ENCODE peak calls at places on chromosomes 12 and 14, in four cellular contexts. X is HepG2, W is K562, M is GM12878. E is an unnamed sample.

GRCh38 chr14:53626771-53627170 is 329.9 kb downstream of the BMP4 start:
- DNase-seq in W (no peak), M (no peak), X (no peak), E (no peak)

GRCh38 chr12:52865090-52865944 is 16.5 kb upstream of the KRT78 start:
- DNase-seq in M (no peak), W (peak; percentile 75), X (peak; percentile 56), E (peak; percentile 85)

GRCh38 chr12:92503977-92504966 is 198.5 kb upstream of the PLEKHG7 start:
- DNase-seq in X (peak; percentile 45), W (no peak), M (no peak), E (no peak)

GRCh38 chr14:76698631-76699030 is 62.6 kb upstream of the VASH1 start:
- DNase-seq in M (no peak), X (no peak), W (no peak), E (no peak)

GRCh38 chr12:105705765-105706164 is 375.3 kb downstream of the C12orf75 start:
- DNase-seq in W (peak; percentile 25), M (no peak), X (peak; percentile 36), E (peak; percentile 43)

GRCh38 chr12:109069307-109070231 is 17.2 kb downstream of the USP30 start:
- DNase-seq in M (no peak), X (peak; percentile 64), W (no peak), E (no peak)

GRCh38 chr14:90281261-90281660 is 24.9 kb downstream of the PSMC1 start:
- DNase-seq in M (no peak), X (no peak), W (no peak), E (no peak)

GRCh38 chr14:105588236-105588860 is 62.0 kb downstream of the TMEM121 start:
- DNase-seq in W (no peak), M (no peak), X (no peak), E (no peak)

GRCh38 chr12:127774828-127775227 is 492.1 kb upstream of the TMEM132C start:
- DNase-seq in M (no peak), X (no peak), W (no peak), E (no peak)

GRCh38 chr14:31280132-31280870 is 72.7 kb upstream of the HECTD1 start:
- DNase-seq in W (no peak), X (peak; percentile 94), M (no peak), E (no peak)

GRCh38 chr12:85821759-85822158 is 14.4 kb downstream of the RASSF9 start:
- DNase-seq in X (peak; percentile 56), W (no peak), M (no peak), E (no peak)

GRCh38 chr14:96958057-96958456 is 160.9 kb downstream of the VRK1 start:
- DNase-seq in W (no peak), M (no peak), X (no peak), E (no peak)

GRCh38 chr14:29077916-29078315 is 311.3 kb downstream of the FOXG1 start:
- DNase-seq in W (no peak), X (no peak), M (no peak), E (no peak)

GRCh38 chr12:64450711-64451486 is 1.0 kb upstream of the TBK1 start:
- DNase-seq in X (peak; percentile 27), W (no peak), M (no peak), E (peak; percentile 13)

GRCh38 chr12:65960820-65961691 is 136.8 kb downstream of the HMGA2 start:
- DNase-seq in X (peak; percentile 91), M (no peak), W (no peak), E (no peak)

GRCh38 chr12:97464241-97465011 is 1.8 kb downstream of the RMST start:
- DNase-seq in W (no peak), M (no peak), X (no peak), E (no peak)

GRCh38 chr14:103362780-103363179 is 22.4 kb upstream of the MARK3 start:
- DNase-seq in X (no peak), M (no peak), W (no peak), E (no peak)

GRCh38 chr12:93766802-93767523 is 89.8 kb downstream of the CRADD start:
- DNase-seq in X (no peak), W (no peak), M (no peak), E (peak; percentile 34)

GRCh38 chr14:89388853-89389252 is 28.2 kb downstream of the FOXN3 start:
- DNase-seq in X (no peak), M (no peak), W (no peak), E (no peak)

GRCh38 chr12:64560395-64561301 is 49.6 kb upstream of the RASSF3 start:
- DNase-seq in X (no peak), W (no peak), M (no peak), E (peak; percentile 27)

GRCh38 chr12:55684761-55685370 is 22.8 kb downstream of the ITGA7 start:
- DNase-seq in W (no peak), X (no peak), M (no peak), E (no peak)
- TF ChIP-seq TARDBP in W (no peak), X (no peak), M (no peak), E (no peak)

DNA sequence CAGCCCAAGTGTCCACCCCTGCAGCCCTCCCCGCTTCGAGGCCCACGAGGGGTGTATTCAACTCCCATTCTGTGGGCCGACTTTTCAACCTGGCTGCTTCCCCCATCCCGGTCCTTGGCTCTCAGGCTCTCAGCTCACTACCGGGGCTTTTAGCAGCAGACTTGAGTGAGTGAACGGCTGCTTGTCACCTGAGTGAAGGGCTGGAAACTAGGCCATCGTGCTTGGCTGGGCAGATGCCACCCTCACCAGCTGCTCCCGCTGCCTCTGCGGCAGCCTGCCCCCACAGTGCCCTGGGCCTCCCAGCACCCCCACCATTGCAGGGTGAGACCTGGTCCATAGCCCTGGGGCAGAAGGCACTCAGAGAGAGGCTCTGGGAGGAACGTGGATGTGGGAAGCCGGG is 59.9 kb downstream of the SLC6A12 start:
- DNase-seq in X (no peak), M (no peak), W (no peak), E (no peak)
- TF ChIP-seq TARDBP in X (no peak), M (no peak), W (no peak), E (no peak)

GRCh38 chr12:7937867-7938506 is 2.0 kb upstream of the SLC2A3 start:
- DNase-seq in M (no peak), X (no peak), W (peak; percentile 24), E (no peak)

GRCh38 chr12:7935464-7935772 is 569 bp downstream of the SLC2A3 start:
- DNase-seq in M (no peak), W (no peak), X (no peak), E (no peak)

GRCh38 chr12:7934560-7935463 is 1.2 kb downstream of the SLC2A3 start:
- DNase-seq in M (no peak), X (no peak), W (no peak), E (no peak)

GRCh38 chr12:7934153-7934552 is 1.8 kb downstream of the SLC2A3 start:
- DNase-seq in M (no peak), W (peak; percentile 16), X (no peak), E (no peak)

GRCh38 chr12:7935773-7936581 is at the start of gene SLC2A3:
- DNase-seq in M (peak; percentile 65), X (peak; percentile 84), W (peak; percentile 74), E (peak; percentile 13)
- TF ChIP-seq TARDBP in M (no peak), X (no peak), W (no peak), E (no peak)

GRCh38 chr14:67940476-67940875 is 120.9 kb downstream of the RAD51B start:
- DNase-seq in W (no peak), X (peak; percentile 27), M (no peak), E (no peak)
- TF ChIP-seq TARDBP in W (no peak), X (no peak), M (no peak), E (no peak)

DNA sequence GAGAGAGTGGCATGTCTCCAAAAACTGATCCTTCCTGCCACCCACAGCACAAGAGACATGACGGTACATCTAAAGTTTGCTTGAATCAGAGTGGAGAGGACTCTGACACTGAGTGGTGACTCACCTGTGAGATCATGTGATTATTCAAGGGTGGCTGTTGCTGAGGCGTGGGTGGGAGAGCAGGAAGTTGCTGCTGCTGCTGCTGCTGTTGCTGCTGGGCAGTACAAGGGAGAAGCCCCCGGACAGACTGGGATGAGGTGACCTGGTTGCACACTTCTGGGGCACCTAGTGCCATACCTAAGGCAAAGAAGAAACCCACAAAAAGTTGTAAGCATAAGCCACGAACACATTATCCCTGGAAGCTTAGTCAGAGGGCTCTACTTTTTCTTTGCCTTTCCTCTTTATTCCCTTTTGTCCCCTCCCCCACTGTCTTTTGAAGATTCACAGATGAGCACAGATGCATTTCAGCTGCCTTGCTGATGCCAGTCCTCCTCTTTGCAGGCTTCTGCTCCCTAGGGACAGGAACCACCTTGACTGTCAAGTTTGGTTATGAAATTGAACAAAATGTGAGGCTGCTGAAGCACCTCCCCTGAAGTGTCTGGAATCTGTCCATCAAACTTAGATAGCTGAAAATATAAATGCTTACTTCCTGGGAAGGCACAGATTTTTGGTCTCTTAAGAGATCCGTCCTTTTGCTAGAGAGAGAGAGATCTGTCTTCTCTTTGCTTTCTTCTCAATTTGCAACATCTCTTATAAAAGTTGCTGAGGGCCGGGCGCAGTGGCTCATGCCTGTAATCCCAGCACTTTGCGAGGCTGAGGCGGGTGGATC is 29.5 kb upstream of the STAC3 start:
- DNase-seq in X (peak; percentile 84), W (peak; percentile 68), M (peak; percentile 74), E (no peak)
- TF ChIP-seq TARDBP in X (no peak), W (no peak), M (no peak), E (no peak)

DNA sequence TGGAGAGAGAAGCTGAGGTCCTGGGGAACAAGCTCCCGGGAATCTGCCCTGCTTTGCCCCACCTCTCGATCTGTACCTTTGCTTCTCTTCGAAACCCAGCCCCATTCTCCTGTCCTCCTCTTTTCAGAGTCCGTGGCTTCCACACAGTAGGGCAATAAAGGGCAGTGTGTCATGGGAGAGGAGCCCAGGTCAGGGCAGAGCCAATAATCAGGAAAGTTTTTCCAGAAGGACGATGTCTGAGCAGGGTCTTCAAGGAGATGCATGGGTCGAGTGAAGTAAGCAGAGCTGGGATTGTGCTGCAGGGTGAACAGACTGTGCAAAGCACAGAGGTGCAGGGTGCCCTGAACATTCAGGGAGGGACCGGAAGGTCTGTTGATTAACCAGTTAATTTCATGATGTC is 22.1 kb upstream of the SERPINA4 start:
- DNase-seq in M (no peak), X (no peak), W (no peak), E (no peak)
- TF ChIP-seq TARDBP in M (no peak), X (no peak), W (no peak), E (no peak)

GRCh38 chr14:57834961-57835360 is 30.9 kb downstream of the SLC35F4 start:
- DNase-seq in M (no peak), X (no peak), W (no peak), E (no peak)

GRCh38 chr14:57834001-57834598 is 31.8 kb downstream of the SLC35F4 start:
- DNase-seq in X (no peak), M (no peak), W (no peak), E (no peak)

GRCh38 chr14:57828713-57829112 is 37.2 kb downstream of the SLC35F4 start:
- DNase-seq in X (no peak), M (no peak), W (no peak), E (no peak)

GRCh38 chr14:57833304-57833703 is 32.6 kb downstream of the SLC35F4 start:
- DNase-seq in M (no peak), W (no peak), X (no peak), E (no peak)

DNA sequence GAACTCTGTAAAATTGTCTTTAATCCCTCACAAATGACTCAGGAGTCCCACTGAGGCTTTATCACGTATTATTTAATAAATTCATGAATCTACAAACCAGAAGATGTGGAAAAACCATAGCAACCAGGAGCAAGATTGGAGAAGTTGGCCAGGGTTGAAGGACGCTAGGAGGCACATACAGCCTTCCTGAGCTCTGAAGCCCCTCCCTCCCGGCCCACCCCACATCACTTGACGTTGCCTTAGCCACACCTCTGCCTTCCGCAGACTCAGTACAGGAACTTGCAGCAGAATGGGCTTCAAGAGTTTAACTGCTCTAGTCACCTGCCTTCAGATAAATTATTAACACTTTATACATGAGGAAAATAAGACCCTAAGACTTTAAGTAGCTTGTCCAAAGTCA is 33.9 kb downstream of the SLC35F4 start:
- DNase-seq in W (no peak), M (no peak), X (no peak), E (peak; percentile 54)
- TF ChIP-seq TARDBP in W (no peak), M (no peak), X (no peak), E (no peak)